ENCODE peak calls at places on chromosomes 2 and 18, in five cellular contexts. I is M059J; S is T follicular helper cell; J is T-helper 2 cell; V is stimulated activated CD4-positive, alpha-beta T cell treated with anti-CD3 and anti-CD28 coated beads, Interleukin-1b, Interleukin-23, amount 100 ng/mL, for 48 hours. C is an unnamed sample.
A peak's percentile ranks its signal among the peaks of the same experiment; 100 is the strongest.

GRCh38 chr2:148402786-148403185 is 241.8 kb upstream of the EPC2 start:
- DNase-seq in S (no peak), I (no peak), V (no peak), J (no peak), C (no peak)

GRCh38 chr2:31524592-31524991 is 56.1 kb downstream of the SRD5A2 start:
- DNase-seq in I (no peak), S (no peak), V (no peak), J (no peak), C (no peak)

GRCh38 chr2:64922482-64923384 is 66.5 kb upstream of the SLC1A4 start:
- DNase-seq in I (no peak), S (no peak), J (no peak), V (no peak), C (no peak)

GRCh38 chr18:76521367-76521766 is 26.3 kb upstream of the ZNF516 start:
- DNase-seq in J (no peak), S (no peak), I (no peak), V (no peak), C (no peak)

GRCh38 chr2:239729681-239730566 is 295.2 kb downstream of the NDUFA10 start:
- DNase-seq in S (no peak), I (no peak), V (no peak), J (no peak), C (no peak)

GRCh38 chr2:134160793-134161504 is 92.9 kb upstream of the MGAT5 start:
- DNase-seq in I (peak; percentile 26), V (no peak), J (no peak), S (no peak), C (no peak)

GRCh38 chr2:10378189-10378588 is 69.9 kb downstream of the ODC1 start:
- DNase-seq in S (peak; percentile 20), J (no peak), I (no peak), V (peak; percentile 17), C (no peak)

GRCh38 chr2:98749053-98749450 is 18.1 kb upstream of the MGAT4A start:
- DNase-seq in V (no peak), I (no peak), S (no peak), J (no peak), C (no peak)

GRCh38 chr2:106108351-106108750 is 85.8 kb downstream of the UXS1 start:
- DNase-seq in S (no peak), J (no peak), I (peak; percentile 31), V (no peak), C (no peak)

GRCh38 chr18:3449702-3450357 is at the start of gene TGIF1:
- DNase-seq in S (no peak), V (peak; percentile 38), J (no peak), I (peak; percentile 86), C (peak; percentile 24)

GRCh38 chr2:161246301-161246700 is 61.9 kb upstream of the PSMD14 start:
- DNase-seq in I (no peak), S (no peak), V (no peak), J (no peak), C (no peak)

GRCh38 chr2:6080837-6081541 is 388.8 kb downstream of the SOX11 start:
- DNase-seq in V (no peak), I (no peak), J (no peak), S (no peak), C (no peak)

GRCh38 chr2:3285901-3286645 is 91.5 kb downstream of the EIPR1 start:
- DNase-seq in I (peak; percentile 1), S (no peak), V (no peak), J (no peak), C (no peak)

GRCh38 chr2:238712011-238712410 is 135.9 kb upstream of the TWIST2 start:
- DNase-seq in J (no peak), S (no peak), V (no peak), I (no peak), C (no peak)

GRCh38 chr2:231512222-231512621 is 18.0 kb downstream of the NMUR1 start:
- DNase-seq in J (no peak), S (no peak), V (no peak), I (no peak), C (no peak)

GRCh38 chr2:54009549-54009948 is 38.8 kb upstream of the PSME4 start:
- DNase-seq in V (no peak), I (no peak), S (no peak), J (no peak), C (no peak)

GRCh38 chr2:127796389-127796788 is 14.6 kb downstream of the WDR33 start:
- DNase-seq in J (no peak), I (no peak), S (no peak), V (no peak), C (no peak)

GRCh38 chr2:142857247-142858154 is 20.0 kb upstream of the KYNU start:
- DNase-seq in I (peak; percentile 32), S (no peak), J (no peak), V (no peak), C (no peak)

GRCh38 chr2:129092871-129093385 is 774.3 kb upstream of the HS6ST1 start:
- DNase-seq in V (no peak), J (no peak), S (no peak), I (peak; percentile 1), C (no peak)

GRCh38 chr2:42901076-42901645 is 108.8 kb upstream of the HAAO start:
- DNase-seq in J (no peak), I (peak; percentile 68), V (no peak), S (no peak), C (no peak)

GRCh38 chr2:99707592-99707991 is 217.8 kb upstream of the REV1 start:
- DNase-seq in I (peak; percentile 32), V (no peak), S (no peak), J (no peak), C (no peak)

GRCh38 chr2:230582851-230583283 is 129.8 kb upstream of the CAB39 start:
- DNase-seq in S (no peak), J (no peak), V (peak; percentile 39), I (peak; percentile 52), C (no peak)

GRCh38 chr18:68721681-68722583 is 7.0 kb upstream of the TMX3 start:
- DNase-seq in J (no peak), V (no peak), I (peak; percentile 42), S (no peak), C (no peak)

GRCh38 chr2:10028988-10029874 is 14.1 kb upstream of the KLF11 start:
- DNase-seq in I (no peak), S (no peak), J (no peak), V (peak; percentile 31), C (peak; percentile 18)

GRCh38 chr2:217185265-217185995 is 325.6 kb upstream of the TNP1 start:
- DNase-seq in S (no peak), J (no peak), I (no peak), V (no peak), C (no peak)

GRCh38 chr2:225614915-225615314 is 215.4 kb downstream of the NYAP2 start:
- DNase-seq in I (no peak), J (no peak), V (no peak), S (no peak), C (no peak)

GRCh38 chr18:70028084-70028483 is 80.4 kb upstream of the CD226 start:
- DNase-seq in J (no peak), I (no peak), V (no peak), S (no peak), C (no peak)

GRCh38 chr2:75549401-75550253 is 11.1 kb downstream of the EVA1A start:
- DNase-seq in I (no peak), V (no peak), S (no peak), J (no peak), C (no peak)

C was measured in T-helper 17 cell.